ENCODE peak calls at places on chromosomes 5 and 9, in four cellular contexts. I is right lobe of liver, U is cardiac muscle cell, G is fibroblast of lung. J is an unnamed sample.

GRCh38 chr9:86796671-86797070 is 150.6 kb downstream of the GAS1 start:
- DNase-seq in I (no peak), U (no peak), G (no peak), J (no peak)

GRCh38 chr9:70021026-70021571 is 22.5 kb upstream of the MAMDC2 start:
- DNase-seq in I (no peak), U (no peak), G (peak), J (no peak)

GRCh38 chr9:13266172-13266571 is 13.3 kb downstream of the MPDZ start:
- DNase-seq in I (no peak), U (no peak), G (peak), J (no peak)

GRCh38 chr5:35138232-35138631 is 90.5 kb upstream of the AGXT2 start:
- DNase-seq in I (no peak), U (no peak), G (peak), J (no peak)

GRCh38 chr9:17063535-17064135 is 71.2 kb upstream of the CNTLN start:
- DNase-seq in I (no peak), U (peak), G (peak), J (no peak)

GRCh38 chr9:114225534-114226288 is 70.4 kb downstream of the COL27A1 start:
- DNase-seq in I (no peak), U (no peak), G (peak), J (no peak)

GRCh38 chr5:33612386-33612785 is 171.6 kb downstream of the TARS1 start:
- DNase-seq in I (no peak), U (no peak), G (peak), J (no peak)

GRCh38 chr9:128005938-128006337 is 25.1 kb upstream of the EEIG1 start:
- DNase-seq in I (peak), U (no peak), G (no peak), J (no peak)

GRCh38 chr5:73451218-73452130 is 2.9 kb upstream of the FOXD1 start:
- DNase-seq in I (peak), U (peak), G (peak), J (peak)

GRCh38 chr9:113853333-113853732 is 22.8 kb upstream of the ZNF618 start:
- DNase-seq in I (no peak), U (peak), G (no peak), J (no peak)

GRCh38 chr5:13957032-13957645 is 12.7 kb upstream of the DNAH5 start:
- DNase-seq in I (no peak), U (peak), G (peak), J (no peak)

GRCh38 chr9:10282084-10282483 is 330.7 kb downstream of the PTPRD start:
- DNase-seq in I (no peak), U (no peak), G (no peak), J (no peak)

GRCh38 chr9:127179633-127180401 is 57.4 kb upstream of the ANGPTL2 start:
- DNase-seq in I (no peak), U (no peak), G (no peak), J (peak)

GRCh38 chr5:43854697-43855292 is 251.8 kb downstream of the NNT start:
- DNase-seq in I (no peak), U (peak), G (no peak), J (no peak)

GRCh38 chr5:42948961-42949347 is 91.2 kb downstream of the ANXA2R start:
- DNase-seq in I (no peak), U (no peak), G (no peak), J (no peak)

GRCh38 chr5:61916621-61917620 is 389.1 kb upstream of the KIF2A start:
- DNase-seq in I (no peak), U (no peak), G (peak), J (no peak)

GRCh38 chr5:13569088-13569715 is 375.3 kb downstream of the DNAH5 start:
- DNase-seq in I (no peak), U (no peak), G (no peak), J (no peak)

GRCh38 chr5:102815560-102816324 is 60.6 kb downstream of the PAM start:
- DNase-seq in I (no peak), U (no peak), G (peak), J (no peak)

GRCh38 chr9:2559212-2560152 is 62.1 kb upstream of the VLDLR start:
- DNase-seq in I (peak), U (no peak), G (peak), J (peak)

GRCh38 chr5:13735686-13736085 is 208.8 kb downstream of the DNAH5 start:
- DNase-seq in I (no peak), U (no peak), G (no peak), J (no peak)

GRCh38 chr9:27471789-27472585 is 52.1 kb upstream of the IFNK start:
- DNase-seq in I (no peak), U (no peak), G (peak), J (no peak)

GRCh38 chr9:91536211-91536691 is 112.6 kb upstream of the NFIL3 start:
- DNase-seq in I (no peak), U (no peak), G (peak), J (peak)

GRCh38 chr5:99807346-99807745 is 727.8 kb upstream of the FAM174A start:
- DNase-seq in I (no peak), U (no peak), G (no peak), J (no peak)

GRCh38 chr5:51518607-51519006 is 135.4 kb downstream of the ISL1 start:
- DNase-seq in I (no peak), U (peak), G (no peak), J (no peak)

GRCh38 chr5:81638471-81638870 is 112.4 kb downstream of the SSBP2 start:
- DNase-seq in I (no peak), U (no peak), G (peak), J (no peak)

GRCh38 chr5:39714036-39714698 is 289.4 kb upstream of the DAB2 start:
- DNase-seq in I (no peak), U (peak), G (peak), J (peak)

GRCh38 chr5:119551819-119552218 is 77.5 kb upstream of the FAM170A start:
- DNase-seq in I (no peak), U (no peak), G (no peak), J (no peak)

GRCh38 chr9:107312651-107313050 is 29.6 kb downstream of the RAD23B start:
- DNase-seq in I (no peak), U (peak), G (peak), J (no peak)

DNA sequence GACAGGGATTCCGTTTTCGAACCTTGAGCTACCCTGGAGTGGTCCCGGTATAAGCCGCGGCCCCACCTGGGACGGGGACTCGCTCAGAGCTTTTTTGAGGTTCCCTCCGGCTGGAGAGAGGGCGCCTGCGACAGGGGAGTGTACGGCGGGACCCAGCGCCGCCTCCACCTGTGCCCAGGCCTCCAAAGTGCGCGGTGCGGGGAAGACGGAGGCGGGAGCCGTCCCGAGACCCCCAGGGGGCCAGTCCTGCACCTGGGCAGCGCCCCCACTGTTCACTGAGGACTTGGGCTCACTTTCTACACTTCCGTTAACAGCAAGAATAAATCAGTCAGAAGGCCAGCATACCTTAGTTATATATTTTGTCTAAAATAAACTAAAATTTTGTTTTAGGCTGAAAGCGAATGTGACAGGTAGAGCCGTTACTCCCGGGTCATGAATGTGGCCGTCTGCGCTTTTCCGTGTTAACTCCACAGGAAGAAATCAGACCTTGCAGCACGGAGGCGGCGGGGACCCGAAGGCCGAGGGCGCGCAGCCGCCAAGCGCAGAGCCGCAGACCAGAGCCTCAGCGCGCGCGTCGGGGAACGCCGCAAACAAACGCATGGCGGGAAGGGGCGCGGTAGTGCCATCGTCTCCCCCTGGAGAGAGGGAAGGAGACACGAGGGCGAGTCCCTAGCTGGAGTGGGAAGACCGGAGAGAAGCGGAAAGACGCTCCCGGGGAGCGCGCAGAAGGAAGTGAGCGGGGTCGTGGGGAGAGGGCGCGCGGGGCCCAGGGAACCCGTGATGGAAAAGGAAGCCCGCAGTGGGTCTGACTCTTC is 14.1 kb downstream of the TRIM7 start:
- DNase-seq in I (peak), U (peak), G (peak), J (peak)
- H3K4me3 ChIP-seq in I (peak), U (peak), G (peak), J (peak)

DNA sequence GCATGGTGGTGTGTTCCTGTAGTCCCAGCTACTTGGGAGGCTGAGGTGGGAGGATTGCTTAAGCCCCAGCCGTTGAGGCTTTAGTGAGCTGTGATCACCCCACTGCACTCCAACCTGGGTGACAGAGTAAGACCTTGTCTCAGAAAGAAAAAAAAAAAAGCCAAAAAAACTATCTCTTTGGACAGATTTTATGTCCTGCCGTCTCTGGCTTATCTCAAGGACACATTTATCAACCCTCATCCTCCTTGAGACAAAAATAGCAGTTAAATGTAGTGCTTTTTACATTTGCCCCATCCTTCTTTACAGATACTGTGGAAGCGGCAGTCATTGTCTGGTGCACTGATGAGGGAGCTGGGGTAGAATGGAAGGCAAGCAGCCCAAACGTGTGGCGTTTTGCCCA is 11.7 kb upstream of the COL15A1 start:
- DNase-seq in I (no peak), U (no peak), G (no peak), J (no peak)
- TF ChIP-seq CTCF in I (no peak), U (no peak), G (no peak), J (no peak)

GRCh38 chr9:698276-698675 is 143.2 kb upstream of the DMRT1 start:
- DNase-seq in I (no peak), U (no peak), G (peak), J (no peak)

GRCh38 chr9:700365-701282 is 140.9 kb upstream of the DMRT1 start:
- DNase-seq in I (no peak), U (no peak), G (no peak), J (no peak)

GRCh38 chr9:698937-699336 is 142.6 kb upstream of the DMRT1 start:
- DNase-seq in I (no peak), U (no peak), G (no peak), J (no peak)

GRCh38 chr9:696332-697090 is 145.0 kb upstream of the DMRT1 start:
- DNase-seq in I (no peak), U (no peak), G (peak), J (no peak)

DNA sequence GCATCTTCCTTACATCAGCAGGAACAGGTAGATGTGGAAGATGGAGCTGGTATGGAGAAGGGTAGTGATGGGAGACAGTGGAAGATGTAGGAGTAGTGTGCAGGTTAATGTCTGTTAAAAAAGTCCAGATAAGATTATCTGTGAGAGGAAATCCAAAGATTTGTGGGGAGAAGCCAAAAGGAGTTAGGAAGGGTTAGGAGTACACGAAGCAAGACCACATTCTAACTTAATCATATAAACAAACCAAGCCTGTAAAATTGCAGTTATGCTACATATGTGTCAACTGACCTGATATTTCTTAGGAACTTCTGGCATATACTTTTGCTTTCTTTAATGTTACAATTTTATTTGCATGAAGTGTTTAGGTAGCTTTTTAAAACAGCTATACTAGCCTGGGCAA is 142.1 kb upstream of the DMRT1 start:
- DNase-seq in I (no peak), U (no peak), G (no peak), J (no peak)
- H3K27ac ChIP-seq in I (no peak), U (no peak), G (no peak), J (peak)

DNA sequence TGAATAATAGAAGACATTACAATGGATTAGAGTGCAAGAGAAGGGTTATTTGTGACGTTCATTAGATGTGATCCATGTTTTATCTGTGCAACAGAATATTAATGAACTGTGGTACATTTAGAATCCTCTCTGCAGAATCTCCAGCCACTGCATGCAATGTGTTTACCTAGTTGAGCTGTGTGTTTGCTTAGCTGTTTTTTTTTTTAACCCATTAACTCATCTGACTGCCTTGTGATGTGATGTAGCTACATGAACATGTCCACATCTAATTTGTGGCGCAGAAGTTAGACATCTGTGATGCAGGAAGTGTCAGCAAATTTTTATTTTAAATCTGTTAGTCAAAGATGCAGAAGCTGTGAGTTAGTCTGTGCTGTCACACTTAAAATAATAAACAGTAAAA is 236.9 kb downstream of the CD180 start:
- DNase-seq in I (no peak), U (no peak), G (peak), J (no peak)
- H3K4me3 ChIP-seq in I (no peak), U (peak), G (peak), J (no peak)

DNA sequence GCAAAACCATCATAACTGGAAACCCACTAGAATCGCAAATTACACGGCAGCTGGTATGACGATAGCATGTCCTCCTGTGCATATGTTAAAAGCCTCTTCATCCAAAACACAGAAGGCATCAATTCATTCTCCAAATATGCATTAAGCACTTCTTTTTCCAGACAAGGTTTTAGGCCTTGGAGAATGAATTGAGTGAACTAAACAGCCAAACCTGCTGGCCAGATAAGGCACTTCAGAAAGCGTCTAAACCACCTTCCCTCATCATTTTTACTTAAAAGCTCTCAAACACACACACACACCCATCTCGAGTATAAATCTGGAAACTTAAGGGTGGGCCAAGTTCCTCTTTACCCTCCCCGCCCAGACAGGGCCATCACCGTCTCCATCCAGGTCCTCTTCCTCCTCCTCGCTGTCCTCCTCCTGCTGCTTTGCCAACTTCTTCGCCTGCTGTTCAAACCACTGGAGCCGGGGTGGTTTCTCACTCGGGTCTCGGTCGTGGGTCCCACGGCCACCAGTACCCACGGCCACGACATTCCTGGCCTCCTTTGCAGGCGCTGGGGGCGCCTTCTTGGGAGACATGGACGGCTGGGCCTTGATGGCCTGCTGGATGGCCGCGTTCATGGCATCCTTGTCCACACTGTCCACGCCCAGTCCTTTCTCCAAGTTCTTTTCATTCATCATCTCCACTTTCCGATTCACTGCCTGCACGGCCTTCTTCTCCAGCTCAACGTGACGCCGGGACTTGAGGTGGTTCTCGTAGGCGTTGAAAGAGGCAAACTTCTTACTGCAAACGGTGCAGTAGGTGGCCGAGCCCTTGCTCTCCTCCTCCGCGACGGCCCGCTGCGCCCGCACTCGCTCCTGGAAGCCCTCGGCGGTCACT is 696 bp downstream of the ZNF622 start:
- DNase-seq in I (no peak), U (no peak), G (peak), J (peak)
- TF ChIP-seq CTCF in I (no peak), U (no peak), G (no peak), J (peak)

GRCh38 chr9:92666236-92666635 is 3.7 kb downstream of the IPPK start:
- DNase-seq in I (no peak), U (no peak), G (no peak), J (no peak)
- H3K27ac ChIP-seq in I (no peak), U (no peak), G (no peak), J (no peak)

GRCh38 chr9:124797343-124798103 is 20.6 kb downstream of the OLFML2A start:
- DNase-seq in I (no peak), U (no peak), G (no peak), J (no peak)
- H3K4me3 ChIP-seq in I (no peak), U (no peak), G (no peak), J (no peak)

GRCh38 chr5:143003328-143003636 is 233.1 kb downstream of the ARHGAP26 start:
- DNase-seq in I (no peak), U (no peak), G (no peak), J (no peak)
- TF ChIP-seq CTCF in I (no peak), U (no peak), G (no peak), J (no peak)